ENCODE peak calls at places on chromosome 12, in eight cellular contexts. I, D, E, U, F, C, K and M are unnamed samples.

GRCh38 chr12:124686885-124687694 is 119.7 kb upstream of the NCOR2 start:
- DNase-seq in I (no peak), D (no peak), E (no peak), U (no peak), F (no peak), C (no peak), K (no peak), M (no peak)

GRCh38 chr12:131862994-131863710 is 31.3 kb upstream of the ULK1 start:
- DNase-seq in I (no peak), D (no peak), E (no peak), U (peak; percentile 11), F (no peak), C (no peak), K (no peak), M (no peak)

GRCh38 chr12:10540776-10541205 is 35.1 kb downstream of the EIF2S3B start:
- DNase-seq in I (no peak), D (no peak), E (no peak), U (peak; percentile 8), F (no peak), C (peak; percentile 82), K (no peak), M (no peak)

GRCh38 chr12:52778833-52779232 is 1.7 kb upstream of the KRT76 start:
- DNase-seq in I (no peak), D (no peak), E (no peak), U (no peak), F (no peak), C (no peak), K (no peak), M (no peak)

GRCh38 chr12:50215033-50215432 is 47.9 kb upstream of the CERS5 start:
- DNase-seq in I (no peak), D (peak; percentile 39), E (no peak), U (peak; percentile 70), F (no peak), C (peak; percentile 87), K (no peak), M (no peak)

GRCh38 chr12:42985506-42985905 is 396.0 kb upstream of the PRICKLE1 start:
- DNase-seq in I (no peak), D (peak; percentile 58), E (no peak), U (peak; percentile 74), F (no peak), C (no peak), K (no peak), M (no peak)

GRCh38 chr12:7079826-7080125 is 12.5 kb downstream of the C1R start:
- DNase-seq in I (no peak), D (peak; percentile 76), E (no peak), U (peak; percentile 40), F (no peak), C (peak; percentile 30), K (no peak), M (no peak)

GRCh38 chr12:47808049-47808448 is 11.7 kb downstream of the HDAC7 start:
- DNase-seq in I (peak; percentile 73), D (peak; percentile 68), E (no peak), U (peak; percentile 52), F (peak; percentile 75), C (no peak), K (no peak), M (peak; percentile 50)

GRCh38 chr12:85157023-85157626 is 121.0 kb downstream of the LRRIQ1 start:
- DNase-seq in I (no peak), D (no peak), E (no peak), U (no peak), F (no peak), C (no peak), K (no peak), M (no peak)

GRCh38 chr12:56947633-56948535 is 9.5 kb downstream of the RDH16 start:
- DNase-seq in I (no peak), D (no peak), E (no peak), U (no peak), F (no peak), C (peak; percentile 57), K (no peak), M (no peak)

GRCh38 chr12:113196996-113197395 is 11.5 kb downstream of the RITA1 start:
- DNase-seq in I (peak; percentile 33), D (peak; percentile 78), E (peak; percentile 73), U (peak; percentile 55), F (peak; percentile 73), C (peak; percentile 88), K (no peak), M (peak; percentile 58)

GRCh38 chr12:1662761-1663439 is 28.0 kb upstream of the ADIPOR2 start:
- DNase-seq in I (peak; percentile 7), D (no peak), E (no peak), U (no peak), F (no peak), C (no peak), K (peak; percentile 85), M (no peak)

GRCh38 chr12:56118688-56119045 is 601 bp downstream of the ZC3H10 start:
- DNase-seq in I (no peak), D (no peak), E (no peak), U (no peak), F (no peak), C (no peak), K (no peak), M (no peak)

DNA sequence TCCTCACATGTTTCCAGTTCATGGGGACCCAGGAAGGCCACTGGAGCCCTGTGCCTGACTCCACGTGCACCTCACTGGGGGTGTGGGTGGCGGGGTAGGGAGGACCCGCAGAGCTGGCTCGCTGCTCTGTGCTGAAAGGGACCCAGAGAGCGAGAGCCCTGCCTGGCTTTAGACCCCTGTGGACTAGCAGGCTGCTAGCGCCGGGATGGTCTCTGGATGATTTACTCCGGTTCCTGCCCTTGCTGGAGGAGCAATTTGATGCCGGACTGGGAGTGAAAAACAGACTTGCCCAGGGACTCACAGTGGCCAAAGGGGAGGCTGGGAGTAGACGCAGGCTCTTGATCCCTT is 49.0 kb downstream of the NTF3 start:
- DNase-seq in I (no peak), D (no peak), E (no peak), U (no peak), F (no peak), C (no peak), K (no peak), M (no peak)
- H3K27me3 ChIP-seq in I (no peaks in the 10 kb centered on the region), D (no peaks in the 10 kb centered on the region), E (no peaks in the 10 kb centered on the region), U (no peaks in the 10 kb centered on the region), F (no peaks in the 10 kb centered on the region), C (peaks cover 21% of the 10 kb centered on the region), K (no peaks in the 10 kb centered on the region), M (peaks cover 34% of the 10 kb centered on the region)

GRCh38 chr12:110244829-110245228 is 36.2 kb upstream of the ATP2A2 start:
- DNase-seq in I (no peak), D (no peak), E (no peak), U (no peak), F (no peak), C (no peak), K (no peak), M (peak; percentile 80)
- H3K27ac ChIP-seq in I (no peak overlapping the region), D (no peak overlapping the region), E (no peak overlapping the region), U (no peak overlapping the region), F (no peak overlapping the region), C (no peak overlapping the region), K (peak overlapping the region; percentile 93), M (peak overlapping the region; percentile 94)

DNA sequence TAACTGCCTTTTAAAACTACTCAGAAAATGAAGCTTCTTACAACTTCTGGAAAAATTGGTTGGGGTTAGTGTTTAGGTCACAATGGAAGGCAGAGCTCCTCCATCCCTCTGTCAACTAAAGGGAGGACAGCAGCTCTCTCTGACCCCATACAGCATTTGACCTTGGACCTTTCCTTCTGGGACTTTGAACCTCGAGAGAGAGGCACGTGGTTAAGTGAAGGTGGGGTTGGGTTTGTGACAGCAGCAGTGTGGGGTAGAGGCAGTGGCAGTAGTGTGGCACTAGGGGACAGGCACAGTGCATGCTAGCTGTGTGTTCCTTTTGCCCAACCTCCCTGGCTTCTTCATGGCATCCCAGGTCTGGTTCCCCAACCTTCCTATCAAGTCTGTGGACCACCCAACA is 9.4 kb upstream of the C12orf75 start:
- DNase-seq in I (no peak), D (no peak), E (no peak), U (no peak), F (no peak), C (no peak), K (no peak), M (no peak)
- TF ChIP-seq CTCF in I (no peak), D (no peak), E (no peak), U (no peak), F (no peak), C (no peak), K (peak; percentile 31), M (no peak)

GRCh38 chr12:54056110-54056509 is 2.5 kb downstream of the HOXC4 start:
- DNase-seq in I (no peak), D (no peak), E (no peak), U (no peak), F (no peak), C (no peak), K (no peak), M (no peak)

GRCh38 chr12:54059668-54060067 is 6.0 kb downstream of the HOXC4 start:
- DNase-seq in I (no peak), D (no peak), E (no peak), U (no peak), F (no peak), C (no peak), K (no peak), M (no peak)

GRCh38 chr12:54058189-54058917 is 4.7 kb downstream of the HOXC4 start:
- DNase-seq in I (no peak), D (no peak), E (no peak), U (no peak), F (no peak), C (no peak), K (no peak), M (no peak)

GRCh38 chr12:54060975-54061778 is 7.5 kb downstream of the HOXC4 start:
- DNase-seq in I (no peak), D (no peak), E (no peak), U (no peak), F (no peak), C (no peak), K (no peak), M (no peak)

GRCh38 chr12:54060174-54060974 is 6.7 kb downstream of the HOXC4 start:
- DNase-seq in I (no peak), D (no peak), E (no peak), U (no peak), F (no peak), C (no peak), K (no peak), M (no peak)
- H3K27me3 ChIP-seq in I (peaks cover 73% of the 10 kb centered on the region), D (peaks cover 48% of the 10 kb centered on the region), E (no peaks in the 10 kb centered on the region), U (peaks cover 75% of the 10 kb centered on the region), F (no peaks in the 10 kb centered on the region), C (no peaks in the 10 kb centered on the region), K (no peaks in the 10 kb centered on the region), M (peaks cover 98% of the 10 kb centered on the region)

GRCh38 chr12:54429014-54429471 is 10.0 kb upstream of the ITGA5 start:
- DNase-seq in I (no peak), D (no peak), E (no peak), U (no peak), F (no peak), C (peak; percentile 30), K (no peak), M (no peak)
- H3K27ac ChIP-seq in I (no peak overlapping the region), D (peak overlapping the region; percentile 42), E (peak overlapping the region; percentile 66), U (peak overlapping the region; percentile 63), F (no peak overlapping the region), C (no peak overlapping the region), K (no peak overlapping the region), M (peak overlapping the region; percentile 64)